ENCODE peak calls at places on chromosome 1, in four cellular contexts. F, T, A and Z are unnamed samples.

GRCh38 chr1:41578712-41579335 is 94.3 kb upstream of the EDN2 start:
- DNase-seq in F (peak), T (no peak), A (peak), Z (no peak)

GRCh38 chr1:3011631-3012510 is 9.4 kb upstream of the ACTRT2 start:
- DNase-seq in F (no peak), T (no peak), A (no peak), Z (peak)

GRCh38 chr1:153849487-153850185 is 73.1 kb downstream of the GATAD2B start:
- DNase-seq in F (no peak), T (peak), A (no peak), Z (no peak)

GRCh38 chr1:165068716-165069115 is 287.8 kb downstream of the LMX1A start:
- DNase-seq in F (no peak), T (no peak), A (no peak), Z (peak)

GRCh38 chr1:1197551-1198422 is 8.6 kb downstream of the TNFRSF18 start:
- DNase-seq in F (no peak), T (no peak), A (no peak), Z (no peak)

GRCh38 chr1:55702064-55702463 is 486.9 kb upstream of the USP24 start:
- DNase-seq in F (peak), T (no peak), A (peak), Z (no peak)

GRCh38 chr1:77825356-77825709 is 45.9 kb downstream of the MIGA1 start:
- DNase-seq in F (peak), T (no peak), A (peak), Z (no peak)

GRCh38 chr1:225911207-225912130 is 12.6 kb downstream of the PYCR2 start:
- DNase-seq in F (no peak), T (peak), A (peak), Z (no peak)

GRCh38 chr1:50978144-50978851 is 8.3 kb downstream of the CDKN2C start:
- DNase-seq in F (peak), T (peak), A (peak), Z (peak)

GRCh38 chr1:202101182-202101581 is 21.5 kb upstream of the GPR37L1 start:
- DNase-seq in F (no peak), T (no peak), A (no peak), Z (no peak)

GRCh38 chr1:108780937-108781574 is 34.6 kb downstream of the STXBP3 start:
- DNase-seq in F (no peak), T (no peak), A (no peak), Z (no peak)

GRCh38 chr1:117096871-117097842 is 24.4 kb downstream of the TRIM45 start:
- DNase-seq in F (no peak), T (no peak), A (no peak), Z (no peak)

GRCh38 chr1:17168480-17168878 is 36.4 kb upstream of the PADI1 start:
- DNase-seq in F (no peak), T (no peak), A (no peak), Z (no peak)

GRCh38 chr1:201734776-201735175 is 94.2 kb upstream of the IPO9 start:
- DNase-seq in F (no peak), T (no peak), A (no peak), Z (no peak)

GRCh38 chr1:65792671-65793358 is at the start of gene PDE4B:
- DNase-seq in F (no peak), T (no peak), A (peak), Z (peak)

GRCh38 chr1:221774054-221774842 is 32.4 kb upstream of the DUSP10 start:
- DNase-seq in F (no peak), T (no peak), A (no peak), Z (no peak)